ENCODE peak calls at places on chromosome 14, in nine cellular contexts. Q is fibroblast of pulmonary artery; H is stimulated activated CD8-positive, alpha-beta memory T cell treated with anti-CD3 and anti-CD28 coated beads, Interleukin-7, amount 100 ng/mL, for 1 hour; I is left ventricle myocardium superior; B is fibroblast of gingiva; L is NCI-H69; P is NCI-H2107; O is adrenal gland; T is OCI-M1. Y is an unnamed sample.

GRCh38 chr14:75063013-75063412 is 811 bp downstream of the ACYP1 start:
- DNase-seq in I (no peak), T (no peak), P (no peak), B (no peak), L (peak; percentile 40), Q (no peak), O (no peak), H (no peak), Y (no peak)

GRCh38 chr14:87678624-87679023 is 314.4 kb downstream of the GALC start:
- DNase-seq in B (no peak), P (no peak), I (no peak), T (no peak), Q (no peak), H (no peak), L (no peak), O (no peak), Y (no peak)

GRCh38 chr14:68363401-68363800 is 429.5 kb downstream of the ZFP36L1 start:
- DNase-seq in T (no peak), L (peak; percentile 31), O (no peak), B (no peak), H (no peak), Q (no peak), P (no peak), I (no peak), Y (no peak)

GRCh38 chr14:75726326-75726725 is 65.3 kb downstream of the TTLL5 start:
- DNase-seq in L (no peak), H (no peak), P (no peak), I (no peak), B (no peak), T (no peak), Q (no peak), O (no peak), Y (no peak)

GRCh38 chr14:46571970-46572369 is 79.6 kb downstream of the RPL10L start:
- DNase-seq in O (no peak), Q (peak; percentile 22), P (no peak), T (peak; percentile 63), L (no peak), I (no peak), H (no peak), B (no peak), Y (no peak)

GRCh38 chr14:35534130-35534883 is at the start of gene INSM2:
- DNase-seq in L (peak; percentile 78), B (no peak), O (no peak), Q (peak; percentile 21), I (peak; percentile 24), H (no peak), P (no peak), T (no peak), Y (peak; percentile 1)

GRCh38 chr14:102220031-102220430 is 80.3 kb downstream of the WDR20 start:
- DNase-seq in L (no peak), P (peak; percentile 78), I (no peak), O (no peak), T (no peak), Q (no peak), B (no peak), H (no peak), Y (no peak)

GRCh38 chr14:104445086-104445485 is 134.5 kb upstream of the C14orf180 start:
- DNase-seq in T (no peak), O (peak; percentile 3), H (no peak), I (no peak), Q (no peak), P (no peak), B (no peak), L (no peak), Y (no peak)

GRCh38 chr14:78530078-78530477 is 359.9 kb downstream of the NRXN3 start:
- DNase-seq in T (peak; percentile 36), Q (peak; percentile 14), O (peak; percentile 24), L (no peak), B (no peak), I (no peak), P (no peak), H (no peak), Y (peak; percentile 19)

GRCh38 chr14:104556256-104557021 is 23.1 kb upstream of the C14orf180 start:
- DNase-seq in T (no peak), B (no peak), O (no peak), P (no peak), Q (no peak), L (no peak), I (peak; percentile 17), H (no peak), Y (no peak)

GRCh38 chr14:96138241-96138640 is 66.4 kb upstream of the BDKRB2 start:
- DNase-seq in O (no peak), B (no peak), P (no peak), H (no peak), T (no peak), Q (no peak), L (no peak), I (no peak), Y (peak; percentile 70)

GRCh38 chr14:90087433-90087832 is 25.6 kb downstream of the KCNK13 start:
- DNase-seq in Q (peak; percentile 70), L (no peak), I (no peak), T (peak; percentile 6), H (no peak), B (peak; percentile 48), O (peak; percentile 87), P (no peak), Y (peak; percentile 61)

GRCh38 chr14:90568405-90568804 is 171.6 kb downstream of the CALM1 start:
- DNase-seq in P (no peak), I (no peak), B (no peak), T (no peak), L (no peak), O (no peak), Q (no peak), H (no peak), Y (no peak)

GRCh38 chr14:61213116-61213720 is 67.9 kb downstream of the TMEM30B start:
- DNase-seq in Q (peak; percentile 26), O (no peak), H (no peak), P (no peak), I (no peak), L (peak; percentile 21), T (no peak), B (peak; percentile 88), Y (peak; percentile 49)

GRCh38 chr14:65993103-65993502 is 493.1 kb upstream of the CCDC196 start:
- DNase-seq in L (no peak), I (no peak), O (no peak), T (no peak), H (no peak), Q (no peak), B (no peak), P (no peak), Y (peak; percentile 5)

GRCh38 chr14:85535916-85536834 is 6.2 kb downstream of the FLRT2 start:
- DNase-seq in P (no peak), I (no peak), L (peak; percentile 69), O (no peak), H (no peak), B (peak; percentile 53), T (peak; percentile 46), Q (peak; percentile 76), Y (peak; percentile 79)

GRCh38 chr14:33839193-33840076 is 111.4 kb downstream of the EGLN3 start:
- DNase-seq in H (no peak), L (peak; percentile 77), P (peak; percentile 65), Q (peak; percentile 64), O (peak; percentile 65), T (peak; percentile 58), I (peak; percentile 50), B (peak; percentile 35), Y (peak; percentile 62)

GRCh38 chr14:24172871-24173281 is 996 bp downstream of the REC8 start:
- DNase-seq in L (peak; percentile 60), T (no peak), Q (no peak), P (no peak), O (no peak), B (no peak), I (no peak), H (no peak), Y (no peak)

GRCh38 chr14:23608454-23608853 is 27.7 kb upstream of the DHRS2 start:
- DNase-seq in T (no peak), I (peak; percentile 72), B (no peak), H (no peak), P (no peak), Q (no peak), L (no peak), O (peak; percentile 43), Y (no peak)

GRCh38 chr14:65252471-65253255 is 150.3 kb upstream of the MAX start:
- DNase-seq in L (no peak), Q (no peak), T (no peak), P (no peak), H (no peak), I (no peak), O (no peak), B (no peak), Y (no peak)

GRCh38 chr14:22475381-22475780 is 113.6 kb downstream of the DAD1 start:
- DNase-seq in I (no peak), L (no peak), H (no peak), T (no peak), Q (no peak), O (no peak), B (no peak), P (no peak), Y (no peak)

GRCh38 chr14:94021416-94022157 is 4.6 kb upstream of the OTUB2 start:
- DNase-seq in B (no peak), L (no peak), P (no peak), H (no peak), T (peak; percentile 6), I (no peak), Q (no peak), O (no peak), Y (no peak)

GRCh38 chr14:92105073-92105844 is 1.1 kb downstream of the ATXN3 start:
- DNase-seq in T (no peak), B (no peak), H (no peak), Q (no peak), L (no peak), P (no peak), O (no peak), I (no peak), Y (no peak)

GRCh38 chr14:100560471-100560870 is 26.7 kb downstream of the BEGAIN start:
- DNase-seq in T (no peak), L (no peak), I (no peak), O (no peak), P (no peak), B (no peak), H (no peak), Q (no peak), Y (no peak)

GRCh38 chr14:22002860-22003284 is 329.3 kb upstream of the OR4E1 start:
- DNase-seq in I (peak; percentile 30), T (peak; percentile 59), P (no peak), Q (no peak), B (no peak), O (no peak), H (peak; percentile 23), L (peak; percentile 12), Y (no peak)

GRCh38 chr14:34539407-34540180 is at the start of gene EAPP:
- DNase-seq in P (no peak), T (no peak), I (peak; percentile 98), B (peak; percentile 98), Q (peak; percentile 98), H (peak; percentile 85), O (peak; percentile 98), L (no peak), Y (peak; percentile 95)

GRCh38 chr14:25050494-25051170 is 685 bp upstream of the STXBP6 start:
- DNase-seq in L (peak; percentile 19), O (no peak), I (no peak), T (peak; percentile 10), B (peak; percentile 59), P (peak; percentile 34), H (no peak), Q (peak; percentile 75), Y (peak; percentile 80)

GRCh38 chr14:90924618-90925345 is 108.6 kb upstream of the TTC7B start:
- DNase-seq in H (no peak), I (no peak), T (no peak), L (no peak), B (peak; percentile 73), Q (peak; percentile 52), O (no peak), P (no peak), Y (peak; percentile 67)

GRCh38 chr14:104968153-104968527 is 10.0 kb downstream of the AHNAK2 start:
- DNase-seq in H (no peak), T (no peak), P (no peak), Q (peak; percentile 58), I (peak; percentile 86), O (peak; percentile 43), L (peak; percentile 78), B (no peak), Y (peak; percentile 60)

GRCh38 chr14:104304451-104305351 is 166.3 kb downstream of the KIF26A start:
- DNase-seq in L (no peak), Q (no peak), H (no peak), P (no peak), O (no peak), I (peak; percentile 27), T (no peak), B (no peak), Y (no peak)

GRCh38 chr14:46686652-46687051 is 35.1 kb upstream of the RPL10L start:
- DNase-seq in T (peak; percentile 91), I (no peak), H (no peak), B (no peak), P (no peak), O (no peak), L (no peak), Q (no peak), Y (no peak)

Y was measured in fibroblast of the aortic adventitia.